ENCODE peak calls at places on chromosomes 2 and 18, in six cellular contexts. One of them, this sample, is unnamed.

GRCh38 chr18:22816266-22817176 is 116.6 kb upstream of the RBBP8 start:
- DNase-seq in neural crest cell: no peak
- DNase-seq in mammary epithelial cell: no peak
- DNase-seq in lower leg skin: no peak
- DNase-seq in glutamatergic neuron: no peak
- DNase-seq in astrocyte of the spinal cord: no peak
- DNase-seq in this sample: no peak

GRCh38 chr2:23616630-23617029 is 231.7 kb downstream of the KLHL29 start:
- DNase-seq in neural crest cell: no peak
- DNase-seq in mammary epithelial cell: no peak
- DNase-seq in lower leg skin: no peak
- DNase-seq in glutamatergic neuron: no peak
- DNase-seq in astrocyte of the spinal cord: no peak
- DNase-seq in this sample: no peak

GRCh38 chr18:62663731-62664336 is 51.5 kb upstream of the PHLPP1 start:
- DNase-seq in neural crest cell: no peak
- DNase-seq in mammary epithelial cell: peak; percentile 61
- DNase-seq in lower leg skin: no peak
- DNase-seq in glutamatergic neuron: no peak
- DNase-seq in astrocyte of the spinal cord: peak; percentile 42
- DNase-seq in this sample: no peak

GRCh38 chr2:25112113-25112512 is 56.3 kb downstream of the POMC start:
- DNase-seq in neural crest cell: no peak
- DNase-seq in mammary epithelial cell: no peak
- DNase-seq in lower leg skin: no peak
- DNase-seq in glutamatergic neuron: peak; percentile 37
- DNase-seq in astrocyte of the spinal cord: no peak
- DNase-seq in this sample: no peak

GRCh38 chr2:132977812-132978529 is 308.0 kb upstream of the LYPD1 start:
- DNase-seq in neural crest cell: no peak
- DNase-seq in mammary epithelial cell: peak; percentile 26
- DNase-seq in lower leg skin: no peak
- DNase-seq in glutamatergic neuron: no peak
- DNase-seq in astrocyte of the spinal cord: peak; percentile 55
- DNase-seq in this sample: no peak

GRCh38 chr18:10131783-10132381 is 218.1 kb downstream of the VAPA start:
- DNase-seq in neural crest cell: peak; percentile 23
- DNase-seq in mammary epithelial cell: no peak
- DNase-seq in lower leg skin: no peak
- DNase-seq in glutamatergic neuron: peak; percentile 57
- DNase-seq in astrocyte of the spinal cord: peak; percentile 32
- DNase-seq in this sample: no peak

GRCh38 chr2:101843048-101843447 is 145.5 kb downstream of the MAP4K4 start:
- DNase-seq in neural crest cell: no peak
- DNase-seq in mammary epithelial cell: no peak
- DNase-seq in lower leg skin: no peak
- DNase-seq in glutamatergic neuron: no peak
- DNase-seq in astrocyte of the spinal cord: no peak
- DNase-seq in this sample: no peak

GRCh38 chr2:26608557-26608956 is 32.6 kb downstream of the CIB4 start:
- DNase-seq in neural crest cell: no peak
- DNase-seq in mammary epithelial cell: no peak
- DNase-seq in lower leg skin: peak; percentile 80
- DNase-seq in glutamatergic neuron: no peak
- DNase-seq in astrocyte of the spinal cord: no peak
- DNase-seq in this sample: no peak

GRCh38 chr2:128095201-128095600 is 4.2 kb downstream of the UGGT1 start:
- DNase-seq in neural crest cell: no peak
- DNase-seq in mammary epithelial cell: no peak
- DNase-seq in lower leg skin: no peak
- DNase-seq in glutamatergic neuron: no peak
- DNase-seq in astrocyte of the spinal cord: no peak
- DNase-seq in this sample: no peak

GRCh38 chr2:174485763-174486613 is 841 bp downstream of the GPR155 start:
- DNase-seq in neural crest cell: no peak
- DNase-seq in mammary epithelial cell: peak; percentile 23
- DNase-seq in lower leg skin: no peak
- DNase-seq in glutamatergic neuron: peak; percentile 30
- DNase-seq in astrocyte of the spinal cord: peak; percentile 24
- DNase-seq in this sample: no peak

GRCh38 chr18:55768255-55768654 is 180.3 kb upstream of the TCF4 start:
- DNase-seq in neural crest cell: no peak
- DNase-seq in mammary epithelial cell: no peak
- DNase-seq in lower leg skin: no peak
- DNase-seq in glutamatergic neuron: no peak
- DNase-seq in astrocyte of the spinal cord: no peak
- DNase-seq in this sample: no peak

GRCh38 chr2:49255325-49256023 is 101.2 kb upstream of the FSHR start:
- DNase-seq in neural crest cell: no peak
- DNase-seq in mammary epithelial cell: no peak
- DNase-seq in lower leg skin: no peak
- DNase-seq in glutamatergic neuron: no peak
- DNase-seq in astrocyte of the spinal cord: no peak
- DNase-seq in this sample: no peak

GRCh38 chr2:15713475-15713874 is 121.8 kb downstream of the DDX1 start:
- DNase-seq in neural crest cell: no peak
- DNase-seq in mammary epithelial cell: no peak
- DNase-seq in lower leg skin: no peak
- DNase-seq in glutamatergic neuron: no peak
- DNase-seq in astrocyte of the spinal cord: no peak
- DNase-seq in this sample: no peak

GRCh38 chr2:191018048-191018447 is 4.1 kb upstream of the STAT1 start:
- DNase-seq in neural crest cell: no peak
- DNase-seq in mammary epithelial cell: no peak
- DNase-seq in lower leg skin: no peak
- DNase-seq in glutamatergic neuron: no peak
- DNase-seq in astrocyte of the spinal cord: no peak
- DNase-seq in this sample: no peak
- TF ChIP-seq CTCF in neural crest cell: no peak
- TF ChIP-seq CTCF in mammary epithelial cell: no peak
- TF ChIP-seq CTCF in lower leg skin: no peak
- TF ChIP-seq CTCF in glutamatergic neuron: no peak
- TF ChIP-seq CTCF in astrocyte of the spinal cord: no peak
- TF ChIP-seq CTCF in this sample: no peak

GRCh38 chr2:222309766-222310165 is 11.0 kb upstream of the PAX3 start:
- DNase-seq in neural crest cell: no peak
- DNase-seq in mammary epithelial cell: no peak
- DNase-seq in lower leg skin: no peak
- DNase-seq in glutamatergic neuron: no peak
- DNase-seq in astrocyte of the spinal cord: no peak
- DNase-seq in this sample: no peak

GRCh38 chr2:222310747-222311320 is 12.0 kb upstream of the PAX3 start:
- DNase-seq in neural crest cell: no peak
- DNase-seq in mammary epithelial cell: no peak
- DNase-seq in lower leg skin: no peak
- DNase-seq in glutamatergic neuron: no peak
- DNase-seq in astrocyte of the spinal cord: no peak
- DNase-seq in this sample: no peak

GRCh38 chr2:222313816-222314215 is 15.0 kb upstream of the PAX3 start:
- DNase-seq in neural crest cell: no peak
- DNase-seq in mammary epithelial cell: no peak
- DNase-seq in lower leg skin: no peak
- DNase-seq in glutamatergic neuron: no peak
- DNase-seq in astrocyte of the spinal cord: no peak
- DNase-seq in this sample: no peak

GRCh38 chr2:222311321-222311977 is 12.7 kb upstream of the PAX3 start:
- DNase-seq in neural crest cell: no peak
- DNase-seq in mammary epithelial cell: no peak
- DNase-seq in lower leg skin: no peak
- DNase-seq in glutamatergic neuron: no peak
- DNase-seq in astrocyte of the spinal cord: no peak
- DNase-seq in this sample: no peak

GRCh38 chr2:222311978-222312738 is 13.4 kb upstream of the PAX3 start:
- DNase-seq in neural crest cell: peak; percentile 20
- DNase-seq in mammary epithelial cell: no peak
- DNase-seq in lower leg skin: no peak
- DNase-seq in glutamatergic neuron: no peak
- DNase-seq in astrocyte of the spinal cord: no peak
- DNase-seq in this sample: no peak
- TF ChIP-seq CTCF in neural crest cell: no peak
- TF ChIP-seq CTCF in mammary epithelial cell: no peak
- TF ChIP-seq CTCF in lower leg skin: no peak
- TF ChIP-seq CTCF in glutamatergic neuron: no peak
- TF ChIP-seq CTCF in astrocyte of the spinal cord: no peak
- TF ChIP-seq CTCF in this sample: no peak

GRCh38 chr2:151916632-151917031 is 88.4 kb upstream of the ARL5A start:
- DNase-seq in neural crest cell: no peak
- DNase-seq in mammary epithelial cell: no peak
- DNase-seq in lower leg skin: no peak
- DNase-seq in glutamatergic neuron: no peak
- DNase-seq in astrocyte of the spinal cord: no peak
- DNase-seq in this sample: no peak

GRCh38 chr2:151918308-151918707 is 90.1 kb upstream of the ARL5A start:
- DNase-seq in neural crest cell: no peak
- DNase-seq in mammary epithelial cell: no peak
- DNase-seq in lower leg skin: no peak
- DNase-seq in glutamatergic neuron: no peak
- DNase-seq in astrocyte of the spinal cord: no peak
- DNase-seq in this sample: no peak

DNA sequence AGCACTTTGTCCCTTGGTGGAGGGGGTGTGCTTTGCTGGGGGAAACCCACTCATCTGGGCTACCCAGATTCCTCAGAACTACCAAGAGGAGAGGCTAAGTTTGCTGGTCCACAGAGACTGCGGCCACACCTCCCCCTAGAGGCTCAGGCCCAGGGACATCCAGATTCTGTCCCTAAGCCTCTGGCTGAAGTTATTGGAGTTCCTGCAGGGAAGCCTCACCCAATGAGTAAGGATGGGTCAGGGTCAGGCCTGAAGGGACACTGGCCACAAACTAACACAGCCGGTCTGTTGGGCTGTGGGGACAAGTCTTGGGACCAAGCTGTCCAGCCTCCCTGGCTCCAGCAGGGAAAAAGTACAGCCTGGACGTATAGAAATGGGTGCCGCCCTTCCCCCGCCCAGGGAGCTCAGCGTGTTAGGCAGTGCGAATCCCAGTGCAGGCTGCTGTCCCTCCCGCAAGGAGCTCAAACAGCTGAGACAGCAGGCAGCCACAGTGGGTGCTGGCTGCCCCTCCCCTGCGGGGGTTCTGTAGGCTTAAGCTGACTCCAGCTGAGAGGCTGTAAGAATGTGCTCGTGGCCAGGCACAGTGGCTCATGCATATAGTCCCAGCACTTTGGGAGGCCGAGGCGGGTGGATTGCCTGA is 86.9 kb upstream of the ARL5A start:
- DNase-seq in neural crest cell: no peak
- DNase-seq in mammary epithelial cell: no peak
- DNase-seq in lower leg skin: no peak
- DNase-seq in glutamatergic neuron: peak; percentile 15
- DNase-seq in astrocyte of the spinal cord: no peak
- DNase-seq in this sample: no peak
- TF ChIP-seq CTCF in neural crest cell: no peak
- TF ChIP-seq CTCF in mammary epithelial cell: no peak
- TF ChIP-seq CTCF in lower leg skin: no peak
- TF ChIP-seq CTCF in glutamatergic neuron: no peak
- TF ChIP-seq CTCF in astrocyte of the spinal cord: no peak
- TF ChIP-seq CTCF in this sample: no peak

GRCh38 chr18:39841133-39842041 is 2113.6 kb upstream of the PIK3C3 start:
- DNase-seq in neural crest cell: peak; percentile 59
- DNase-seq in mammary epithelial cell: peak; percentile 63
- DNase-seq in lower leg skin: no peak
- DNase-seq in glutamatergic neuron: peak; percentile 75
- DNase-seq in astrocyte of the spinal cord: peak; percentile 89
- DNase-seq in this sample: peak; percentile 49
- TF ChIP-seq CTCF in neural crest cell: peak; percentile 61
- TF ChIP-seq CTCF in mammary epithelial cell: peak; percentile 74
- TF ChIP-seq CTCF in lower leg skin: no peak
- TF ChIP-seq CTCF in glutamatergic neuron: peak; percentile 16
- TF ChIP-seq CTCF in astrocyte of the spinal cord: peak; percentile 63
- TF ChIP-seq CTCF in this sample: peak; percentile 66

GRCh38 chr2:149645391-149645790 is 57.8 kb upstream of the MMADHC start:
- DNase-seq in neural crest cell: no peak
- DNase-seq in mammary epithelial cell: no peak
- DNase-seq in lower leg skin: no peak
- DNase-seq in glutamatergic neuron: no peak
- DNase-seq in astrocyte of the spinal cord: peak; percentile 32
- DNase-seq in this sample: no peak
- TF ChIP-seq CTCF in neural crest cell: peak; percentile 18
- TF ChIP-seq CTCF in mammary epithelial cell: peak; percentile 21
- TF ChIP-seq CTCF in lower leg skin: no peak
- TF ChIP-seq CTCF in glutamatergic neuron: no peak
- TF ChIP-seq CTCF in astrocyte of the spinal cord: peak; percentile 40
- TF ChIP-seq CTCF in this sample: no peak

DNA sequence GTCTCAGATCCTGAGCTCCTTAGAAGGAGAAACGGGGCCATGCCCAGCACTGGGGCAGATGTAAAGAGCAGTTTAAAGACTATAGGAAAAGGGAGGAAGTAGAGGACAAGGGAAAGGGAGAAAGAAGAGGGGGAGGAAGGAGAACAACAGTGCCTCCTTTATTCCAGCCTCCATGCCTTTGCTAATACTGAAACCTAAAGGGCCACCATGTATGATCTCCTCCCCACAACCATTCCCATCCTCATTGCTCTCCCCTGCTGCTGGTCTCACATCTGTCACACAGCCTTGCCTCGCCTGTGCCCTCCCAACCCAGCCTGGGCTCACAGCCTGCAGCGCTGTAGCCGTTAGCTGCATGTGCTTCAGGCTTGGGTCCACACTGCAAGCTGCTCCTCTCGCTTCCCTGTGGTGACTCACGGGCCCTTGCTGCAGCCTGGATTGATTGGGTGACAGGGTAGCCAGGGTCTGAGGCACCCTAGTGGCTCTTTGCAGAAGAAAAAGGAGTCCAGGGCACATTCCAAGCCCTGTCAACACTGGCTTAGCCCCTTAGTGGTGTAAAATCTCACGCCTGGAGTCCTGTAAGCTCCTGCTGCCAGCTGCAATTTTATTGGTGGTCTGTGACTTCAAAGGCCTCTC is 281.9 kb downstream of the SRBD1 start:
- DNase-seq in neural crest cell: no peak
- DNase-seq in mammary epithelial cell: peak; percentile 4
- DNase-seq in lower leg skin: no peak
- DNase-seq in glutamatergic neuron: no peak
- DNase-seq in astrocyte of the spinal cord: peak; percentile 30
- DNase-seq in this sample: no peak
- TF ChIP-seq CTCF in neural crest cell: no peak
- TF ChIP-seq CTCF in mammary epithelial cell: no peak
- TF ChIP-seq CTCF in lower leg skin: no peak
- TF ChIP-seq CTCF in glutamatergic neuron: no peak
- TF ChIP-seq CTCF in astrocyte of the spinal cord: no peak
- TF ChIP-seq CTCF in this sample: no peak

This sample was measured in D721Med.